ENCODE peak calls at places on chromosome 15, in four cellular contexts. One of them, this sample, is unnamed.

GRCh38 chr15:74303741-74304309 is 63.6 kb downstream of the CYP11A1 start:
- DNase-seq in mesothelial cell of epicardium: no peak
- DNase-seq in GM10248: no peak
- DNase-seq in pancreas: no peak
- DNase-seq in this sample: no peak

GRCh38 chr15:74340139-74340538 is 27.3 kb downstream of the CYP11A1 start:
- DNase-seq in mesothelial cell of epicardium: no peak
- DNase-seq in GM10248: no peak
- DNase-seq in pancreas: no peak
- DNase-seq in this sample: no peak

GRCh38 chr15:77107068-77107467 is 36.2 kb upstream of the TSPAN3 start:
- DNase-seq in mesothelial cell of epicardium: no peak
- DNase-seq in GM10248: no peak
- DNase-seq in pancreas: no peak
- DNase-seq in this sample: no peak

GRCh38 chr15:82298520-82298919 is 35.9 kb downstream of the SAXO2 start:
- DNase-seq in mesothelial cell of epicardium: no peak
- DNase-seq in GM10248: no peak
- DNase-seq in pancreas: no peak
- DNase-seq in this sample: no peak

GRCh38 chr15:95131071-95131683 is 899.8 kb downstream of the MCTP2 start:
- DNase-seq in mesothelial cell of epicardium: no peak
- DNase-seq in GM10248: no peak
- DNase-seq in pancreas: no peak
- DNase-seq in this sample: no peak

GRCh38 chr15:25905140-25905539 is 42.0 kb upstream of the ATP10A start:
- DNase-seq in mesothelial cell of epicardium: no peak
- DNase-seq in GM10248: no peak
- DNase-seq in pancreas: no peak
- DNase-seq in this sample: no peak

GRCh38 chr15:60062826-60063225 is 58.7 kb downstream of the FOXB1 start:
- DNase-seq in mesothelial cell of epicardium: no peak
- DNase-seq in GM10248: no peak
- DNase-seq in pancreas: no peak
- DNase-seq in this sample: no peak

GRCh38 chr15:43165801-43166325 is 19.3 kb upstream of the CCNDBP1 start:
- DNase-seq in mesothelial cell of epicardium: no peak
- DNase-seq in GM10248: no peak
- DNase-seq in pancreas: no peak
- DNase-seq in this sample: no peak

GRCh38 chr15:85621096-85621495 is 173.6 kb downstream of the KLHL25 start:
- DNase-seq in mesothelial cell of epicardium: no peak
- DNase-seq in GM10248: no peak
- DNase-seq in pancreas: no peak
- DNase-seq in this sample: no peak

GRCh38 chr15:45023659-45024320 is 795 bp downstream of the SORD start:
- DNase-seq in mesothelial cell of epicardium: no peak
- DNase-seq in GM10248: no peak
- DNase-seq in pancreas: no peak
- DNase-seq in this sample: no peak

GRCh38 chr15:62752687-62753517 is 289.6 kb upstream of the TPM1 start:
- DNase-seq in mesothelial cell of epicardium: no peak
- DNase-seq in GM10248: no peak
- DNase-seq in pancreas: no peak
- DNase-seq in this sample: no peak

GRCh38 chr15:57553526-57553925 is 38.2 kb upstream of the MYZAP start:
- DNase-seq in mesothelial cell of epicardium: no peak
- DNase-seq in GM10248: no peak
- DNase-seq in pancreas: no peak
- DNase-seq in this sample: no peak

GRCh38 chr15:35958021-35958420 is 412.1 kb upstream of the DPH6 start:
- DNase-seq in mesothelial cell of epicardium: no peak
- DNase-seq in GM10248: no peak
- DNase-seq in pancreas: no peak
- DNase-seq in this sample: no peak

GRCh38 chr15:39969871-39970270 is 36.0 kb downstream of the EIF2AK4 start:
- DNase-seq in mesothelial cell of epicardium: no peak
- DNase-seq in GM10248: no peak
- DNase-seq in pancreas: no peak
- DNase-seq in this sample: no peak

GRCh38 chr15:64095431-64095794 is 369 bp upstream of the SNX1 start:
- DNase-seq in mesothelial cell of epicardium: no peak
- DNase-seq in GM10248: no peak
- DNase-seq in pancreas: no peak
- DNase-seq in this sample: no peak

GRCh38 chr15:99029358-99029871 is 21.8 kb upstream of the PGPEP1L start:
- DNase-seq in mesothelial cell of epicardium: no peak
- DNase-seq in GM10248: no peak
- DNase-seq in pancreas: no peak
- DNase-seq in this sample: no peak

GRCh38 chr15:66743703-66744536 is 41.9 kb downstream of the SMAD6 start:
- DNase-seq in mesothelial cell of epicardium: no peak
- DNase-seq in GM10248: no peak
- DNase-seq in pancreas: no peak
- DNase-seq in this sample: no peak

GRCh38 chr15:43204016-43204901 is 16.6 kb downstream of the EPB42 start:
- DNase-seq in mesothelial cell of epicardium: no peak
- DNase-seq in GM10248: peak
- DNase-seq in pancreas: peak
- DNase-seq in this sample: peak

GRCh38 chr15:66041276-66041675 is 172.0 kb downstream of the RAB11A start:
- DNase-seq in mesothelial cell of epicardium: no peak
- DNase-seq in GM10248: no peak
- DNase-seq in pancreas: no peak
- DNase-seq in this sample: no peak

GRCh38 chr15:91278956-91279355 is 178.9 kb downstream of the SV2B start:
- DNase-seq in mesothelial cell of epicardium: no peak
- DNase-seq in GM10248: no peak
- DNase-seq in pancreas: no peak
- DNase-seq in this sample: no peak

DNA sequence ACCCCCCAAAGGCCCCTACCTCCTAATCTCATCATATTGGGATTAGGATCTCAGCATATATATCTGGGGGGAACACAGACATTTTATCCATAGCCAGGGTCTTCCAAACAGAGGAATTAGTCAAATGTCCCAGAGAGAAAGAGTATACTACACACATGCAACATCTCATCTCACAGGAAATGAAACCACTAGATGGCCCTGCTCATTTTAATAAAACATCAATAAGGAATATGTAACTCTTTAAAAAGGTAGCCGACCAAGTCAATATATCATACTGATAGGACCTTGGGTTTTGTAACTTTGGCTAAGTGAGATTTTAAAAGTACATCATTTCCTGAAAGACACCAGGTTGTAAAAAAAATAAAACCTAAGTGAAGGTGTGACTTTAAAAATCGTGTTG is 45.6 kb upstream of the THSD4 start:
- DNase-seq in mesothelial cell of epicardium: no peak
- DNase-seq in GM10248: no peak
- DNase-seq in pancreas: no peak
- DNase-seq in this sample: no peak
- TF ChIP-seq CTCF in mesothelial cell of epicardium: no peak
- TF ChIP-seq CTCF in GM10248: no peak
- TF ChIP-seq CTCF in pancreas: no peak
- TF ChIP-seq CTCF in this sample: no peak

DNA sequence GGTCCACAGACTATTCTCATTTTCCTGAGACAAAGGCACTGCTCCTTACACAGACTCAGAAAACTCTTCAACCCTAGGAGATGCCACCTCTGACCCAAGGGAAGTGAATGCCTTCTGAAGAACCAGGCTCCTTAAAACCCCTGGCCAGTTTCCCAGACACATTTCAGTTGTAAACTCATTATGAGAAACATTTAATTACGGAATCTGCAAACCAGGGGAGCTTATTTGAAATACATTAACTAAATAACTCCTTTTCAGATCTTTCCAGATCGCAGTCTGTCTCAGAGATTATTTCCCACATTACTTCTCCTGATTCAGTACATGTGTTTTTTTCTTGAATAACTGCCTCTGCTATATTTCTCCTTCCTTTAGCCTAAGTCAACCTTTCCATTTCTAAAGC is 17.6 kb downstream of the MYO5A start:
- DNase-seq in mesothelial cell of epicardium: no peak
- DNase-seq in GM10248: no peak
- DNase-seq in pancreas: no peak
- DNase-seq in this sample: no peak
- TF ChIP-seq CTCF in mesothelial cell of epicardium: no peak
- TF ChIP-seq CTCF in GM10248: no peak
- TF ChIP-seq CTCF in pancreas: no peak
- TF ChIP-seq CTCF in this sample: no peak

GRCh38 chr15:78343431-78343830 is 3.3 kb downstream of the CRABP1 start:
- DNase-seq in mesothelial cell of epicardium: no peak
- DNase-seq in GM10248: no peak
- DNase-seq in pancreas: no peak
- DNase-seq in this sample: no peak
- TF ChIP-seq CTCF in mesothelial cell of epicardium: no peak
- TF ChIP-seq CTCF in GM10248: no peak
- TF ChIP-seq CTCF in pancreas: no peak
- TF ChIP-seq CTCF in this sample: no peak

DNA sequence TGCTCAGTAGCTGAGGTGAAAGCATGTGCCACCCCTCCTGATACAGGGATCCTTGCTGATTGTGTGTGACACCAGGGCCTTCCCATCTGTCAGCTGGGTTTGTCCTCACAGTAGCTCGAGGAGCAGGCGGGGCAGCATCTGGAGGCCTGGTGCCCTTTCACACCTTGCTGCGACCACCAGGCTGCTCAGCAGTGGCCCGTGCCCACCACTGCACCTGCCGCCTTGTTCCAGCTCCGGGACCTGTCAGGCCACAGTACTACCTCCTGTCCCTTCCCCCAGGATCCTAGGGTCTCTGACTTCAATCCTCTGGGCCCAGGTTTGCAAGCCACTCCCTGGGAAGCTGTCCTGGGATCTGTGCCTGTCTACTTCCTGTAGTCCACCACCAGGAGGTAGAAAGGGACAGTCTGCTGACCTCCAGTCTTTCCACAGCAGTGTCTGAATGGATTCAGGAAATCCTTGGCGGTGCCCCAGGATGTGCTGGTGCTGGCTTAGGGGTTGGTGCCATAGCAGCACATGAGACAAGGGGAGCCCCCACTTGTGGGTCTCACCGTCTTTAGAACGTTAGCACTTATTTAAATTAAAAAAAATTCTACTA is 27.5 kb downstream of the APBA2 start:
- DNase-seq in mesothelial cell of epicardium: no peak
- DNase-seq in GM10248: no peak
- DNase-seq in pancreas: no peak
- DNase-seq in this sample: no peak
- TF ChIP-seq CTCF in mesothelial cell of epicardium: no peak
- TF ChIP-seq CTCF in GM10248: no peak
- TF ChIP-seq CTCF in pancreas: no peak
- TF ChIP-seq CTCF in this sample: no peak

DNA sequence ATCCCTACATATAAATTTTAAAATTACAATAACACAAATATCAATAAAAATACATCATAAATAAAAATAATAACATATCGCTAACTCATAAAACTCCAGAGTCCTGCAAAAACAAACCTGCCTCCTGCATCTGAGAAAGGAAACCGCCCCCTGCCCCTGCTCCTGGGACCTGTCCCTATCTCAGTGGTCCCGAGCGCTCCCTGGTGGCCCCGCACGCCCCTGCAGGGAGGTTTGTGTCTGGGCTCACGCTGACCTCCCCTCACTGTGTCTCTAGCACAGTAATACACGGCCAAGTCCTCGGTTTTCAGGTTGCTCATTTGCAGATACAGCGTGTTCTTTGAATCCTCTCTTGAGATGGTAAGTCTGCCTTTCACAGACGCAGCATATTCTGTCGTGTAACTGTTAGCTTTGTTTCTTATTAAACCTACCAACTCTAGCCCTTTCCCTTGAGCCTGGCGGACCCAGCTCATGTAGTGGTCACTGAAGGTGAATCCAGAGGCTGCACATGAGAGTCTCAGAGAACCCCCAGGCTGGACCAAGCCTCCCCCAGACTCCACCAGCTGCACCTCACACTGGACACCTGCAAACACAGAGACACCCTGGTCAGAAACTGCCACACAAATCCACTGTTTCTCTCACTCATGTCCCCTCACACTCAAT is 554.1 kb downstream of the GOLGA6L6 start:
- DNase-seq in mesothelial cell of epicardium: no peak
- DNase-seq in GM10248: no peak
- DNase-seq in pancreas: no peak
- DNase-seq in this sample: no peak
- TF ChIP-seq CTCF in mesothelial cell of epicardium: no peak
- TF ChIP-seq CTCF in GM10248: no peak
- TF ChIP-seq CTCF in pancreas: no peak
- TF ChIP-seq CTCF in this sample: no peak

This sample was measured in activated B cell treated with CpG ODN at 0.5 μM for 24 hours.